ENCODE peak calls at places on chromosome 17, in five cellular contexts. One of them, this sample, is unnamed.

GRCh38 chr17:68326681-68327080 is 35.4 kb downstream of the ARSG start:
- DNase-seq in ascending aorta: no peak
- DNase-seq in A673: no peak
- DNase-seq in HFF-Myc: no peak
- DNase-seq in AG04450: no peak
- DNase-seq in this sample: no peak

GRCh38 chr17:79838541-79839274 is 532 bp downstream of the CBX4 start:
- DNase-seq in ascending aorta: no peak
- DNase-seq in A673: peak; percentile 89
- DNase-seq in HFF-Myc: no peak
- DNase-seq in AG04450: no peak
- DNase-seq in this sample: no peak

GRCh38 chr17:70123193-70123592 is 46.1 kb upstream of the KCNJ2 start:
- DNase-seq in ascending aorta: no peak
- DNase-seq in A673: no peak
- DNase-seq in HFF-Myc: no peak
- DNase-seq in AG04450: no peak
- DNase-seq in this sample: no peak

GRCh38 chr17:41404024-41404651 is 6.7 kb upstream of the KRT31 start:
- DNase-seq in ascending aorta: no peak
- DNase-seq in A673: no peak
- DNase-seq in HFF-Myc: peak; percentile 96
- DNase-seq in AG04450: peak; percentile 69
- DNase-seq in this sample: no peak

GRCh38 chr17:413706-414440 is 61.3 kb upstream of the RPH3AL start:
- DNase-seq in ascending aorta: no peak
- DNase-seq in A673: no peak
- DNase-seq in HFF-Myc: no peak
- DNase-seq in AG04450: no peak
- DNase-seq in this sample: no peak

GRCh38 chr17:57515662-57516211 is 229.4 kb downstream of the CCDC182 start:
- DNase-seq in ascending aorta: no peak
- DNase-seq in A673: no peak
- DNase-seq in HFF-Myc: no peak
- DNase-seq in AG04450: no peak
- DNase-seq in this sample: no peak

GRCh38 chr17:34755981-34756669 is 176.7 kb downstream of the TMEM132E start:
- DNase-seq in ascending aorta: no peak
- DNase-seq in A673: no peak
- DNase-seq in HFF-Myc: no peak
- DNase-seq in AG04450: no peak
- DNase-seq in this sample: no peak

GRCh38 chr17:37301288-37301687 is 74.5 kb upstream of the C17orf78 start:
- DNase-seq in ascending aorta: no peak
- DNase-seq in A673: peak; percentile 32
- DNase-seq in HFF-Myc: no peak
- DNase-seq in AG04450: no peak
- DNase-seq in this sample: no peak

GRCh38 chr17:2442166-2442565 is 41.3 kb upstream of the MNT start:
- DNase-seq in ascending aorta: no peak
- DNase-seq in A673: no peak
- DNase-seq in HFF-Myc: no peak
- DNase-seq in AG04450: no peak
- DNase-seq in this sample: no peak

GRCh38 chr17:33753452-33753851 is 460.4 kb upstream of the ASIC2 start:
- DNase-seq in ascending aorta: no peak
- DNase-seq in A673: no peak
- DNase-seq in HFF-Myc: no peak
- DNase-seq in AG04450: no peak
- DNase-seq in this sample: no peak

GRCh38 chr17:33749171-33749570 is 456.1 kb upstream of the ASIC2 start:
- DNase-seq in ascending aorta: no peak
- DNase-seq in A673: no peak
- DNase-seq in HFF-Myc: no peak
- DNase-seq in AG04450: no peak
- DNase-seq in this sample: no peak

GRCh38 chr17:33751702-33752065 is 458.6 kb upstream of the ASIC2 start:
- DNase-seq in ascending aorta: no peak
- DNase-seq in A673: no peak
- DNase-seq in HFF-Myc: no peak
- DNase-seq in AG04450: no peak
- DNase-seq in this sample: no peak

GRCh38 chr17:33756021-33756420 is 462.9 kb upstream of the ASIC2 start:
- DNase-seq in ascending aorta: no peak
- DNase-seq in A673: no peak
- DNase-seq in HFF-Myc: no peak
- DNase-seq in AG04450: no peak
- DNase-seq in this sample: no peak

DNA sequence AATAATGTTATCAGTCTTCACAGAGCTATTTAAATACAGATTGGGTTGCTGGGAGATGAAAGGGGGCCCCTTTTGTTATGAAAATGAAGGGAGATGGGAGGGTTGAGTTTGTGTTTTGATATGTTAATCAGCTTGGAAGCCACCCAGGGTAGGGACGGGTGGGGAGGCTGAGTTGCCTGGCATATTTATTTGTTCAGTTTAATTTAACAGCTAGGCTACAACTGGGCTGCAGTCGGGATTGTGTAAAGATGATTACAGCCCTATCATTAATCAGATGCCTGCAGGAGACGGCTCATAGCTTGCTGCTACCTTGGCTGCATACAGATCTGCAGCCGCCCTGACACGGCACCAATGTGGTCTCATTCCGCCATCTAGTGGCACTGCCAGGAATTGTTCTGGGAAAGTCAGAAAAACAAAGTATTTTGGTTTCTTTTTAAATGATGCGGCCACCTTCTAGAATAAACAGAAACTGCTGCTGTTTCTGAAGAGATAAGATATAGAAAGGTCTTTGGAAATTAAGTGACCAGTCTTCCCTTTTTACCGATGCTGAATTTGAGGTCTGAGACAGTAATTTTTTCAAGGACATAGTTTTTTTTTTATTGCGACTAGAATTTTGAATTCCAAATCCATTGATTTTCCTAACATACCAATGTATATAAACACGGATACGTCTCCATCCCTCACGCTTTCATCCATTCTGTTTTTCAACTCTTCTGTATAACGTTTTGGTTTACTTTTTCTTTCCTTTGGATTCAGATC is 458.0 kb upstream of the ASIC2 start:
- DNase-seq in ascending aorta: no peak
- DNase-seq in A673: peak; percentile 55
- DNase-seq in HFF-Myc: peak; percentile 17
- DNase-seq in AG04450: peak; percentile 26
- DNase-seq in this sample: peak; percentile 65
- TF ChIP-seq CTCF in ascending aorta: peak; percentile 95
- TF ChIP-seq CTCF in A673: peak; percentile 72
- TF ChIP-seq CTCF in HFF-Myc: peak; percentile 73
- TF ChIP-seq CTCF in AG04450: peak; percentile 86
- TF ChIP-seq CTCF in this sample: peak; percentile 90

GRCh38 chr17:33294994-33295393 is 1.9 kb upstream of the ASIC2 start:
- DNase-seq in ascending aorta: no peak
- DNase-seq in A673: no peak
- DNase-seq in HFF-Myc: no peak
- DNase-seq in AG04450: no peak
- DNase-seq in this sample: no peak

GRCh38 chr17:33291248-33292183 is 1.6 kb downstream of the ASIC2 start:
- DNase-seq in ascending aorta: no peak
- DNase-seq in A673: peak; percentile 81
- DNase-seq in HFF-Myc: no peak
- DNase-seq in AG04450: no peak
- DNase-seq in this sample: no peak

GRCh38 chr17:33290156-33290697 is 2.9 kb downstream of the ASIC2 start:
- DNase-seq in ascending aorta: no peak
- DNase-seq in A673: peak; percentile 35
- DNase-seq in HFF-Myc: no peak
- DNase-seq in AG04450: no peak
- DNase-seq in this sample: no peak

GRCh38 chr17:33292184-33292980 is 713 bp downstream of the ASIC2 start:
- DNase-seq in ascending aorta: no peak
- DNase-seq in A673: peak; percentile 69
- DNase-seq in HFF-Myc: no peak
- DNase-seq in AG04450: no peak
- DNase-seq in this sample: no peak

GRCh38 chr17:33292981-33293867 is at the start of gene ASIC2:
- DNase-seq in ascending aorta: no peak
- DNase-seq in A673: peak; percentile 69
- DNase-seq in HFF-Myc: no peak
- DNase-seq in AG04450: no peak
- DNase-seq in this sample: no peak
- TF ChIP-seq CTCF in ascending aorta: no peak
- TF ChIP-seq CTCF in A673: peak; percentile 11
- TF ChIP-seq CTCF in HFF-Myc: no peak
- TF ChIP-seq CTCF in AG04450: no peak
- TF ChIP-seq CTCF in this sample: no peak

GRCh38 chr17:31467502-31468256 is 76.2 kb downstream of the RAB11FIP4 start:
- DNase-seq in ascending aorta: no peak
- DNase-seq in A673: no peak
- DNase-seq in HFF-Myc: no peak
- DNase-seq in AG04450: no peak
- DNase-seq in this sample: no peak
- TF ChIP-seq CTCF in ascending aorta: no peak
- TF ChIP-seq CTCF in A673: no peak
- TF ChIP-seq CTCF in HFF-Myc: no peak
- TF ChIP-seq CTCF in AG04450: no peak
- TF ChIP-seq CTCF in this sample: no peak

GRCh38 chr17:16086957-16087356 is 87.3 kb downstream of the TTC19 start:
- DNase-seq in ascending aorta: no peak
- DNase-seq in A673: no peak
- DNase-seq in HFF-Myc: no peak
- DNase-seq in AG04450: no peak
- DNase-seq in this sample: no peak

DNA sequence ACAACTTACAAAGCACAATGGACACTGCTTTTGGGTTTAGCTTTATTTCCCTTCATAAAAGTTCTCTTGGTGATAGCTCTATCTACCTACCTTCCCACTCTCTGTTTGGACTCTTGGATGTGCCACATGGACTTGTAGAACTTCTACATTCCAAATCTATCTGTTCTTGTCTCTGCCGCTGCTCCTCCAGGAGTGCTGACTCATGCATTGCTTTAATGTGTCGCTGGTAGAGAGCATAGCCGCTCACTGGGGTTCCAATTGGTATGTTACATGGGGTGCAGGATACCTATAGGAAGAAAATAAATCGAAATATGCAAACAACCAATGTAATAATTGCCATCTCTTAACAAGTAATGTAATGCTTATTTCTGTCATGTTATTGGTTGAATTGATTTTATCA is 92.1 kb downstream of the TTC19 start:
- DNase-seq in ascending aorta: no peak
- DNase-seq in A673: peak; percentile 24
- DNase-seq in HFF-Myc: no peak
- DNase-seq in AG04450: no peak
- DNase-seq in this sample: no peak
- TF ChIP-seq CTCF in ascending aorta: no peak
- TF ChIP-seq CTCF in A673: no peak
- TF ChIP-seq CTCF in HFF-Myc: no peak
- TF ChIP-seq CTCF in AG04450: no peak
- TF ChIP-seq CTCF in this sample: no peak

DNA sequence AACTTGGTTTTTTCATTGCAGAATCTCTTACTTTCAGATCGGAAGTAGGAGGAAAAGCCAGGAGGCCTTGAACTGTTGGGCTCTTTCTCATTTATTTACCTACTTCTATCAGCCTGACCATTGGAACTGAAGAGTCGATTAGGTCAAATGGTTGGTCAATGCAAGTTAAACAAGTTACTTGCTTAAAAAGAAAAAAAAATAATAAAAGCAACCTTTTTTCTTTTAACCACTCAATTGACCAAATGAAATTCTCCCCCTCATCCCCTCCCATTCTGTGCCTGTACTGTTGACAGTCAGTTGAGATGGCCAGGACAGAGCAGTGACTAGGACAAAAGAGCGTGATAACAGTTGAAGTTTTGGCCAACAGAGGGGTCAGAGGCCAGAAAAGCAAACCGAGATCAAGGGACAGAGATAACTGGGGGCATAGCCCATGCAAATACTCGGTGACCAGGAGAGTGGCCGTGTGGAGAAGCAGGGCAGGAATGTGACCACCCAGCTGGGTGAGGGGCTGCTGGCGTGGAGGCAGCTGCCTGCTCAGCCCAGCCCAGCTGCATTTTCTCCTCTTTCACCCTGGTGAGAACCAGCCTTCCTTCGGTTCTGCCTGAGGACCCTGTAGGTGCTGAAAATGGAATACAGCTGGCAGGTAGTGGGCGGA is 72.2 kb downstream of the HS3ST3B1 start:
- DNase-seq in ascending aorta: no peak
- DNase-seq in A673: no peak
- DNase-seq in HFF-Myc: no peak
- DNase-seq in AG04450: no peak
- DNase-seq in this sample: no peak
- TF ChIP-seq CTCF in ascending aorta: no peak
- TF ChIP-seq CTCF in A673: no peak
- TF ChIP-seq CTCF in HFF-Myc: no peak
- TF ChIP-seq CTCF in AG04450: no peak
- TF ChIP-seq CTCF in this sample: no peak

GRCh38 chr17:73646409-73647305 is 2.4 kb upstream of the SDK2 start:
- DNase-seq in ascending aorta: no peak
- DNase-seq in A673: peak; percentile 28
- DNase-seq in HFF-Myc: no peak
- DNase-seq in AG04450: no peak
- DNase-seq in this sample: no peak
- TF ChIP-seq CTCF in ascending aorta: no peak
- TF ChIP-seq CTCF in A673: peak; percentile 10
- TF ChIP-seq CTCF in HFF-Myc: peak; percentile 31
- TF ChIP-seq CTCF in AG04450: peak; percentile 4
- TF ChIP-seq CTCF in this sample: no peak

DNA sequence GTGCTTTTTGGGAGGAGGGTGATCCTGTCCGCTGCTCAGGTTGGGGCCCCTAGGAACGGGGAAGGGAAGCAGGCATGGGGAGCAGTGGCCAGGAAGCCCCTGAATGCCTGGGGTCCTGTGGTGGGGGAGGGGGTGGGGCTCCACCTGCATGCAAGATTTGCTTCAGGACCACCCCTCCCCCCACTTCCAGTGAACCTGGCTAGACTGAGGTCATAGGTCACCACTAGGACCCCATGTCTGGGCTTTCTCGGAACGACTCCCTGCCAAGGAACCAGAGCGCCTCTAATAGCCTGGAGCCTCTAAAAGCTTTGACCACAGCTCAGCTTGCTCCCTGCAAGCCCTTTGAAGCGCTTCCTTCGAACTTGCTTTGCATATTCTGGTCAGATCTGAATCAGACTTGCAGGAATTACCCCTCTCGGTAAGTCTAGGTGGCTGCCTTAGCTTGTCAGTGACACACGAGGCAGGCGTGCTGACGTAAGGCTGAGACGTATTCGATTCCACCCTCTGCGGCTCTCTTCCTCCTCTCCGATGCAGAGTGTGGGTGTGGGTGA is 3.6 kb downstream of the SOCS3 start:
- DNase-seq in ascending aorta: no peak
- DNase-seq in A673: peak; percentile 76
- DNase-seq in HFF-Myc: peak; percentile 71
- DNase-seq in AG04450: peak; percentile 78
- DNase-seq in this sample: no peak
- TF ChIP-seq CTCF in ascending aorta: no peak
- TF ChIP-seq CTCF in A673: no peak
- TF ChIP-seq CTCF in HFF-Myc: no peak
- TF ChIP-seq CTCF in AG04450: no peak
- TF ChIP-seq CTCF in this sample: no peak

GRCh38 chr17:17950806-17951205 is 21.4 kb downstream of the TOM1L2 start:
- DNase-seq in ascending aorta: no peak
- DNase-seq in A673: no peak
- DNase-seq in HFF-Myc: no peak
- DNase-seq in AG04450: no peak
- DNase-seq in this sample: no peak
- TF ChIP-seq CTCF in ascending aorta: no peak
- TF ChIP-seq CTCF in A673: peak; percentile 17
- TF ChIP-seq CTCF in HFF-Myc: peak; percentile 25
- TF ChIP-seq CTCF in AG04450: peak; percentile 37
- TF ChIP-seq CTCF in this sample: no peak